ENCODE peak calls at places on chromosomes 13 and 19, in six cellular contexts. N is BE2C, Y is fibroblast of lung, V is cardiac muscle cell, K is NCI-H510A, R is OCI-LY7. A is an unnamed sample.

GRCh38 chr13:99580500-99581268 is 79.4 kb downstream of the TM9SF2 start:
- DNase-seq in V (no peak), K (no peak), N (no peak), Y (no peak), R (no peak), A (no peak)

GRCh38 chr19:50341091-50341564 is 12.0 kb upstream of the KCNC3 start:
- DNase-seq in Y (no peak), R (peak; percentile 76), V (no peak), N (no peak), K (no peak), A (no peak)

GRCh38 chr19:13881231-13881691 is 4.3 kb downstream of the NANOS3 start:
- DNase-seq in N (no peak), Y (no peak), K (no peak), R (no peak), V (peak; percentile 44), A (peak; percentile 96)

GRCh38 chr13:27258637-27259377 is 7.4 kb downstream of the RPL21 start:
- DNase-seq in K (no peak), R (no peak), N (no peak), V (no peak), Y (no peak), A (no peak)

GRCh38 chr19:4713384-4713951 is 10.2 kb downstream of the DPP9 start:
- DNase-seq in N (no peak), R (no peak), Y (peak; percentile 96), V (peak; percentile 91), K (no peak), A (no peak)

GRCh38 chr19:791605-792360 is 5.5 kb upstream of the PTBP1 start:
- DNase-seq in K (no peak), Y (no peak), N (peak; percentile 51), R (no peak), V (peak; percentile 62), A (no peak)

GRCh38 chr13:108463365-108463764 is 166.0 kb upstream of the MYO16 start:
- DNase-seq in V (peak; percentile 69), K (no peak), R (no peak), Y (peak; percentile 86), N (no peak), A (no peak)

GRCh38 chr13:39952244-39953233 is 297.1 kb downstream of the COG6 start:
- DNase-seq in Y (peak; percentile 20), V (peak; percentile 69), K (no peak), R (peak; percentile 52), N (no peak), A (no peak)

GRCh38 chr13:44417876-44418275 is 44.3 kb downstream of the SERP2 start:
- DNase-seq in V (no peak), N (no peak), R (peak; percentile 43), K (no peak), Y (no peak), A (no peak)

A was measured in SJCRH30.